ENCODE peak calls at places on chromosome 3, in nine cellular contexts. P, Q, R, J, Z, W, T, U and X are unnamed samples.

GRCh38 chr3:72338082-72338941 is 509.9 kb downstream of the SHQ1 start:
- DNase-seq in J (no peak), U (peak; percentile 92), P (peak; percentile 98), R (no peak), Q (no peak), T (no peak), Z (no peak), W (peak; percentile 89), X (no peak)

GRCh38 chr3:182913889-182914288 is 66.4 kb downstream of the DCUN1D1 start:
- DNase-seq in U (peak; percentile 27), Q (no peak), P (no peak), R (no peak), W (no peak), J (no peak), Z (no peak), T (no peak), X (no peak)

GRCh38 chr3:90026406-90026805 is 919.0 kb downstream of the EPHA3 start:
- DNase-seq in Q (no peak), R (no peak), W (no peak), U (no peak), J (no peak), P (no peak), T (no peak), Z (no peak), X (no peak)

GRCh38 chr3:187880438-187880837 is 135.2 kb upstream of the BCL6 start:
- DNase-seq in T (no peak), Z (no peak), Q (no peak), R (no peak), J (no peak), U (peak; percentile 47), P (peak; percentile 25), W (peak; percentile 70), X (no peak)

GRCh38 chr3:56210201-56210774 is 258.0 kb downstream of the ERC2 start:
- DNase-seq in U (no peak), J (no peak), W (no peak), R (no peak), P (no peak), T (no peak), Z (no peak), Q (no peak), X (no peak)

GRCh38 chr3:43296565-43296964 is 10.2 kb downstream of the SNRK start:
- DNase-seq in Q (no peak), Z (peak; percentile 55), R (no peak), U (peak; percentile 72), P (no peak), J (no peak), W (peak; percentile 49), T (no peak), X (no peak)

GRCh38 chr3:111874177-111874820 is 15.2 kb downstream of the PHLDB2 start:
- DNase-seq in R (no peak), Q (no peak), U (peak; percentile 85), J (no peak), Z (no peak), W (peak; percentile 87), P (peak; percentile 71), T (no peak), X (no peak)

GRCh38 chr3:49900491-49901153 is 3.1 kb downstream of the MST1R start:
- DNase-seq in J (no peak), W (peak; percentile 98), Q (no peak), U (peak; percentile 98), P (peak; percentile 98), Z (no peak), T (peak; percentile 59), R (no peak), X (peak; percentile 36)

GRCh38 chr3:111737712-111738097 is 121.4 kb upstream of the PHLDB2 start:
- DNase-seq in P (peak; percentile 77), W (peak; percentile 91), Z (no peak), J (peak; percentile 66), R (no peak), Q (no peak), U (peak; percentile 89), T (no peak), X (peak; percentile 79)

GRCh38 chr3:118782755-118783202 is 251.9 kb downstream of the IGSF11 start:
- DNase-seq in P (peak; percentile 29), Q (no peak), U (peak; percentile 55), J (no peak), R (no peak), W (peak; percentile 40), T (no peak), Z (no peak), X (no peak)

GRCh38 chr3:38031022-38031994 is 1.9 kb upstream of the PLCD1 start:
- DNase-seq in W (peak; percentile 90), J (peak; percentile 50), P (peak; percentile 89), R (no peak), U (peak; percentile 96), T (no peak), Q (no peak), Z (peak; percentile 42), X (no peak)

GRCh38 chr3:149567307-149567861 is 90.4 kb downstream of the WWTR1 start:
- DNase-seq in W (no peak), Z (no peak), R (no peak), Q (no peak), J (no peak), T (no peak), U (no peak), P (no peak), X (no peak)

GRCh38 chr3:116579843-116580242 is 129.7 kb upstream of the TUSC7 start:
- DNase-seq in W (peak; percentile 12), P (peak; percentile 8), Z (no peak), T (no peak), J (no peak), Q (peak; percentile 61), R (peak; percentile 21), U (peak; percentile 25), X (no peak)

GRCh38 chr3:73435055-73435454 is 189.7 kb downstream of the PDZRN3 start:
- DNase-seq in J (no peak), R (no peak), Z (no peak), Q (no peak), T (no peak), U (no peak), W (no peak), P (no peak), X (no peak)

GRCh38 chr3:10471337-10471721 is 34.1 kb downstream of the ATP2B2 start:
- DNase-seq in R (no peak), Q (no peak), T (no peak), W (no peak), P (no peak), J (no peak), U (no peak), Z (no peak), X (no peak)

GRCh38 chr3:182533394-182533793 is 259.9 kb upstream of the ATP11B start:
- DNase-seq in Q (no peak), T (no peak), J (no peak), Z (no peak), R (no peak), W (peak; percentile 36), U (peak; percentile 47), P (peak; percentile 32), X (no peak)

GRCh38 chr3:72018339-72018984 is 233.5 kb upstream of the PROK2 start:
- DNase-seq in P (no peak), W (no peak), R (no peak), J (no peak), U (no peak), T (no peak), Z (no peak), Q (peak; percentile 50), X (no peak)

GRCh38 chr3:177679568-177680441 is 482.5 kb upstream of the TBL1XR1 start:
- DNase-seq in J (peak; percentile 31), Q (peak; percentile 21), W (no peak), Z (no peak), P (no peak), T (no peak), R (no peak), U (peak; percentile 24), X (no peak)

GRCh38 chr3:171541647-171542046 is 81.4 kb upstream of the TNIK start:
- DNase-seq in J (no peak), W (no peak), R (no peak), P (no peak), U (no peak), Q (no peak), T (no peak), Z (no peak), X (no peak)

GRCh38 chr3:106566277-106566676 is 697.5 kb upstream of the CBLB start:
- DNase-seq in R (no peak), W (no peak), Z (no peak), T (peak; percentile 29), P (no peak), U (no peak), Q (no peak), J (no peak), X (no peak)
- TF ChIP-seq CTCF in R (no peak), W (no peak), Z (no peak), T (peak; percentile 48), P (no peak), U (no peak), Q (no peak), J (no peak), X (peak; percentile 5)

GRCh38 chr3:23884481-23884880 is 32.3 kb downstream of the NKIRAS1 start:
- DNase-seq in W (peak; percentile 28), Q (no peak), J (no peak), P (no peak), U (peak; percentile 32), T (no peak), R (no peak), Z (no peak), X (no peak)
- TF ChIP-seq CTCF in W (peak; percentile 33), Q (no peak), J (no peak), P (peak; percentile 24), U (peak; percentile 32), T (peak; percentile 48), R (no peak), Z (no peak), X (peak; percentile 13)

GRCh38 chr3:53729618-53730017 is 116.6 kb downstream of the CHDH start:
- DNase-seq in Q (no peak), W (peak; percentile 27), R (no peak), Z (no peak), U (peak; percentile 21), T (no peak), P (no peak), J (no peak), X (no peak)
- TF ChIP-seq CTCF in Q (no peak), W (peak; percentile 35), R (no peak), Z (no peak), U (peak; percentile 36), T (peak; percentile 27), P (peak; percentile 20), J (no peak), X (no peak)

DNA sequence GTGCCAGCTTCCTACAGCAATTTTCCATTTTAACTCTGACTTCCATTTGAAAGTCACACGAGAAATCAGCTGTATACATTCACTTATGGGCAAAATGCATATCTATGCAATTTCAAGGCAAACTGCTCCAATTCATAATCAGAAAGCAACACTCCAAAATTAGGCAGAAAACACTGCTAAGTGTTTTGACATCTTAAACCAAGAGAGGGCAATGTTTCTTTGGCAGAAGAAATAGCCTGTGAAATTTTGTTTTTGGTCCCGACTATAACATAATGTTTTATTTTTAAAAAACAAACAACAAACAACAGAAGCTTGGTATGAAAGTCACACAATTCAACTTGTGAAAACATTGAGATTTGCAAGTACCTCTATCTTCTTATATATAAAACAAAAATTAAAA is 42.6 kb downstream of the GOLIM4 start:
- DNase-seq in U (no peak), T (no peak), J (no peak), R (no peak), Z (no peak), P (no peak), W (no peak), Q (no peak), X (no peak)
- TF ChIP-seq CTCF in U (peak; percentile 13), T (peak; percentile 18), J (no peak), R (no peak), Z (no peak), P (peak; percentile 54), W (no peak), Q (no peak), X (peak; percentile 42)

GRCh38 chr3:44926172-44926571 is 49.8 kb downstream of the ZDHHC3 start:
- DNase-seq in J (no peak), U (no peak), Q (no peak), R (no peak), P (no peak), W (no peak), T (no peak), Z (no peak), X (no peak)
- TF ChIP-seq CTCF in J (no peak), U (no peak), Q (no peak), R (no peak), P (peak; percentile 19), W (no peak), T (peak; percentile 55), Z (no peak), X (no peak)